ENCODE peak calls at places on chromosomes 4 and X, in eight cellular contexts. One of them, this sample, is unnamed.

GRCh38 chr4:6658635-6659075 is 18.2 kb downstream of the MRFAP1 start:
- DNase-seq in ovary: peak; percentile 76
- DNase-seq in suprapubic skin: peak; percentile 78
- DNase-seq in prostate gland: no peak
- DNase-seq in A549: no peak
- DNase-seq in breast epithelium: peak; percentile 56
- DNase-seq in gastrocnemius medialis: no peak
- DNase-seq in transverse colon: peak; percentile 28
- DNase-seq in this sample: peak; percentile 51

GRCh38 chr4:40099010-40099409 is 42.4 kb downstream of the N4BP2 start:
- DNase-seq in gastrocnemius medialis: no peak
- DNase-seq in ovary: no peak
- DNase-seq in suprapubic skin: no peak
- DNase-seq in A549: no peak
- DNase-seq in breast epithelium: no peak
- DNase-seq in prostate gland: no peak
- DNase-seq in transverse colon: no peak
- DNase-seq in this sample: no peak

GRCh38 chr4:90357117-90357710 is 230.0 kb downstream of the CCSER1 start:
- DNase-seq in prostate gland: no peak
- DNase-seq in breast epithelium: no peak
- DNase-seq in suprapubic skin: no peak
- DNase-seq in gastrocnemius medialis: no peak
- DNase-seq in ovary: no peak
- DNase-seq in transverse colon: no peak
- DNase-seq in A549: peak; percentile 3
- DNase-seq in this sample: no peak

GRCh38 chrX:70592091-70592490 is 147.5 kb downstream of the DLG3 start:
- DNase-seq in transverse colon: no peak
- DNase-seq in breast epithelium: no peak
- DNase-seq in prostate gland: no peak
- DNase-seq in gastrocnemius medialis: no peak
- DNase-seq in suprapubic skin: no peak
- DNase-seq in A549: peak; percentile 14
- DNase-seq in ovary: no peak
- DNase-seq in this sample: peak; percentile 3

GRCh38 chr4:108527729-108528128 is 92.6 kb upstream of the RPL34 start:
- DNase-seq in prostate gland: no peak
- DNase-seq in suprapubic skin: no peak
- DNase-seq in gastrocnemius medialis: no peak
- DNase-seq in A549: no peak
- DNase-seq in breast epithelium: no peak
- DNase-seq in transverse colon: no peak
- DNase-seq in ovary: no peak
- DNase-seq in this sample: no peak

GRCh38 chr4:146495277-146495676 is 26.5 kb downstream of the SLC10A7 start:
- DNase-seq in gastrocnemius medialis: no peak
- DNase-seq in prostate gland: no peak
- DNase-seq in breast epithelium: no peak
- DNase-seq in suprapubic skin: no peak
- DNase-seq in transverse colon: no peak
- DNase-seq in A549: no peak
- DNase-seq in ovary: no peak
- DNase-seq in this sample: no peak

GRCh38 chr4:1216869-1217294 is 32.0 kb downstream of the CTBP1 start:
- DNase-seq in gastrocnemius medialis: no peak
- DNase-seq in prostate gland: no peak
- DNase-seq in breast epithelium: no peak
- DNase-seq in A549: no peak
- DNase-seq in suprapubic skin: no peak
- DNase-seq in transverse colon: peak; percentile 63
- DNase-seq in ovary: no peak
- DNase-seq in this sample: no peak

GRCh38 chrX:54891573-54891972 is 29.1 kb upstream of the TRO start:
- DNase-seq in transverse colon: peak; percentile 19
- DNase-seq in breast epithelium: no peak
- DNase-seq in ovary: no peak
- DNase-seq in gastrocnemius medialis: no peak
- DNase-seq in prostate gland: peak; percentile 8
- DNase-seq in A549: peak; percentile 1
- DNase-seq in suprapubic skin: no peak
- DNase-seq in this sample: peak; percentile 21

GRCh38 chr4:8895295-8895694 is 23.7 kb upstream of the HMX1 start:
- DNase-seq in prostate gland: no peak
- DNase-seq in breast epithelium: no peak
- DNase-seq in ovary: no peak
- DNase-seq in transverse colon: no peak
- DNase-seq in suprapubic skin: no peak
- DNase-seq in gastrocnemius medialis: no peak
- DNase-seq in A549: no peak
- DNase-seq in this sample: no peak

GRCh38 chrX:107485019-107485418 is 35.6 kb downstream of the FRMPD3 start:
- DNase-seq in gastrocnemius medialis: no peak
- DNase-seq in transverse colon: no peak
- DNase-seq in suprapubic skin: no peak
- DNase-seq in ovary: no peak
- DNase-seq in prostate gland: no peak
- DNase-seq in A549: no peak
- DNase-seq in breast epithelium: no peak
- DNase-seq in this sample: no peak

GRCh38 chr4:13322681-13323101 is 161.4 kb downstream of the RAB28 start:
- DNase-seq in prostate gland: no peak
- DNase-seq in gastrocnemius medialis: no peak
- DNase-seq in transverse colon: no peak
- DNase-seq in suprapubic skin: no peak
- DNase-seq in A549: no peak
- DNase-seq in ovary: no peak
- DNase-seq in breast epithelium: no peak
- DNase-seq in this sample: no peak

GRCh38 chrX:47224896-47225290 is 6.4 kb downstream of the CDK16 start:
- DNase-seq in gastrocnemius medialis: no peak
- DNase-seq in prostate gland: no peak
- DNase-seq in suprapubic skin: no peak
- DNase-seq in breast epithelium: no peak
- DNase-seq in ovary: peak; percentile 21
- DNase-seq in A549: no peak
- DNase-seq in transverse colon: no peak
- DNase-seq in this sample: no peak

GRCh38 chr4:7458066-7458425 is 23.3 kb upstream of the PSAPL1 start:
- DNase-seq in ovary: no peak
- DNase-seq in breast epithelium: no peak
- DNase-seq in prostate gland: no peak
- DNase-seq in transverse colon: no peak
- DNase-seq in gastrocnemius medialis: no peak
- DNase-seq in A549: no peak
- DNase-seq in suprapubic skin: no peak
- DNase-seq in this sample: no peak

GRCh38 chr4:6885953-6886557 is 23.6 kb upstream of the TBC1D14 start:
- DNase-seq in breast epithelium: no peak
- DNase-seq in A549: no peak
- DNase-seq in gastrocnemius medialis: peak; percentile 73
- DNase-seq in suprapubic skin: no peak
- DNase-seq in prostate gland: no peak
- DNase-seq in ovary: no peak
- DNase-seq in transverse colon: no peak
- DNase-seq in this sample: peak; percentile 80

GRCh38 chr4:1496116-1496642 is 89.9 kb upstream of the NKX1-1 start:
- DNase-seq in gastrocnemius medialis: no peak
- DNase-seq in suprapubic skin: peak; percentile 63
- DNase-seq in ovary: peak; percentile 13
- DNase-seq in transverse colon: no peak
- DNase-seq in breast epithelium: no peak
- DNase-seq in A549: no peak
- DNase-seq in prostate gland: no peak
- DNase-seq in this sample: no peak

GRCh38 chr4:35166437-35166836 is 1077.9 kb downstream of the ARAP2 start:
- DNase-seq in suprapubic skin: no peak
- DNase-seq in A549: no peak
- DNase-seq in transverse colon: no peak
- DNase-seq in gastrocnemius medialis: no peak
- DNase-seq in prostate gland: no peak
- DNase-seq in ovary: no peak
- DNase-seq in breast epithelium: no peak
- DNase-seq in this sample: no peak

GRCh38 chr4:3045500-3045850 is 28.9 kb downstream of the HTT-AS start:
- DNase-seq in A549: no peak
- DNase-seq in transverse colon: peak; percentile 63
- DNase-seq in suprapubic skin: no peak
- DNase-seq in breast epithelium: no peak
- DNase-seq in gastrocnemius medialis: no peak
- DNase-seq in prostate gland: no peak
- DNase-seq in ovary: no peak
- DNase-seq in this sample: no peak

GRCh38 chrX:120309873-120310730 is 1.2 kb downstream of the TMEM255A start:
- DNase-seq in ovary: peak; percentile 60
- DNase-seq in A549: peak; percentile 22
- DNase-seq in breast epithelium: no peak
- DNase-seq in transverse colon: no peak
- DNase-seq in prostate gland: no peak
- DNase-seq in gastrocnemius medialis: no peak
- DNase-seq in suprapubic skin: no peak
- DNase-seq in this sample: no peak

GRCh38 chrX:103626855-103627254 is 1.9 kb upstream of the TCEAL1 start:
- DNase-seq in ovary: no peak
- DNase-seq in gastrocnemius medialis: no peak
- DNase-seq in prostate gland: no peak
- DNase-seq in breast epithelium: no peak
- DNase-seq in suprapubic skin: no peak
- DNase-seq in A549: no peak
- DNase-seq in transverse colon: no peak
- DNase-seq in this sample: no peak

GRCh38 chrX:34638116-34638515 is 19.0 kb downstream of the TMEM47 start:
- DNase-seq in breast epithelium: no peak
- DNase-seq in suprapubic skin: no peak
- DNase-seq in gastrocnemius medialis: no peak
- DNase-seq in ovary: no peak
- DNase-seq in transverse colon: no peak
- DNase-seq in prostate gland: peak; percentile 4
- DNase-seq in A549: peak; percentile 1
- DNase-seq in this sample: no peak

GRCh38 chr4:76898949-76899640 is 1.2 kb upstream of the SOWAHB start:
- DNase-seq in prostate gland: no peak
- DNase-seq in A549: no peak
- DNase-seq in suprapubic skin: no peak
- DNase-seq in breast epithelium: no peak
- DNase-seq in transverse colon: no peak
- DNase-seq in gastrocnemius medialis: no peak
- DNase-seq in ovary: no peak
- DNase-seq in this sample: no peak

GRCh38 chr4:76896048-76896447 is 1.9 kb downstream of the SOWAHB start:
- DNase-seq in suprapubic skin: no peak
- DNase-seq in breast epithelium: no peak
- DNase-seq in transverse colon: no peak
- DNase-seq in ovary: no peak
- DNase-seq in A549: no peak
- DNase-seq in prostate gland: no peak
- DNase-seq in gastrocnemius medialis: no peak
- DNase-seq in this sample: no peak

GRCh38 chr4:76896731-76897521 is 1.0 kb downstream of the SOWAHB start:
- DNase-seq in prostate gland: peak; percentile 45
- DNase-seq in A549: peak; percentile 19
- DNase-seq in transverse colon: peak; percentile 58
- DNase-seq in ovary: peak; percentile 44
- DNase-seq in breast epithelium: peak; percentile 54
- DNase-seq in gastrocnemius medialis: no peak
- DNase-seq in suprapubic skin: no peak
- DNase-seq in this sample: no peak

GRCh38 chr4:76898385-76898692 is 395 bp upstream of the SOWAHB start:
- DNase-seq in prostate gland: no peak
- DNase-seq in suprapubic skin: no peak
- DNase-seq in A549: no peak
- DNase-seq in transverse colon: no peak
- DNase-seq in ovary: no peak
- DNase-seq in gastrocnemius medialis: no peak
- DNase-seq in breast epithelium: no peak
- DNase-seq in this sample: no peak

GRCh38 chr4:76897522-76898384 is at the start of gene SOWAHB:
- DNase-seq in transverse colon: peak; percentile 93
- DNase-seq in A549: peak; percentile 10
- DNase-seq in ovary: peak; percentile 36
- DNase-seq in prostate gland: peak; percentile 70
- DNase-seq in breast epithelium: peak; percentile 84
- DNase-seq in gastrocnemius medialis: no peak
- DNase-seq in suprapubic skin: peak; percentile 79
- DNase-seq in this sample: peak; percentile 45
- TF ChIP-seq POLR2A in transverse colon: peak; percentile 91
- TF ChIP-seq POLR2A in A549: no peak
- TF ChIP-seq POLR2A in ovary: no peak
- TF ChIP-seq POLR2A in prostate gland: peak; percentile 77
- TF ChIP-seq POLR2A in breast epithelium: no peak
- TF ChIP-seq POLR2A in gastrocnemius medialis: no peak
- TF ChIP-seq POLR2A in suprapubic skin: no peak
- TF ChIP-seq POLR2A in this sample: no peak

GRCh38 chr4:168995537-168996295 is 14.3 kb downstream of the CBR4 start:
- DNase-seq in breast epithelium: no peak
- DNase-seq in ovary: no peak
- DNase-seq in gastrocnemius medialis: no peak
- DNase-seq in suprapubic skin: no peak
- DNase-seq in prostate gland: no peak
- DNase-seq in transverse colon: no peak
- DNase-seq in A549: no peak
- DNase-seq in this sample: no peak
- TF ChIP-seq CTCF in breast epithelium: peak; percentile 26
- TF ChIP-seq CTCF in ovary: peak; percentile 28
- TF ChIP-seq CTCF in gastrocnemius medialis: no peak
- TF ChIP-seq CTCF in suprapubic skin: no peak
- TF ChIP-seq CTCF in prostate gland: peak; percentile 40
- TF ChIP-seq CTCF in transverse colon: no peak
- TF ChIP-seq CTCF in A549: peak; percentile 34
- TF ChIP-seq CTCF in this sample: peak; percentile 8

DNA sequence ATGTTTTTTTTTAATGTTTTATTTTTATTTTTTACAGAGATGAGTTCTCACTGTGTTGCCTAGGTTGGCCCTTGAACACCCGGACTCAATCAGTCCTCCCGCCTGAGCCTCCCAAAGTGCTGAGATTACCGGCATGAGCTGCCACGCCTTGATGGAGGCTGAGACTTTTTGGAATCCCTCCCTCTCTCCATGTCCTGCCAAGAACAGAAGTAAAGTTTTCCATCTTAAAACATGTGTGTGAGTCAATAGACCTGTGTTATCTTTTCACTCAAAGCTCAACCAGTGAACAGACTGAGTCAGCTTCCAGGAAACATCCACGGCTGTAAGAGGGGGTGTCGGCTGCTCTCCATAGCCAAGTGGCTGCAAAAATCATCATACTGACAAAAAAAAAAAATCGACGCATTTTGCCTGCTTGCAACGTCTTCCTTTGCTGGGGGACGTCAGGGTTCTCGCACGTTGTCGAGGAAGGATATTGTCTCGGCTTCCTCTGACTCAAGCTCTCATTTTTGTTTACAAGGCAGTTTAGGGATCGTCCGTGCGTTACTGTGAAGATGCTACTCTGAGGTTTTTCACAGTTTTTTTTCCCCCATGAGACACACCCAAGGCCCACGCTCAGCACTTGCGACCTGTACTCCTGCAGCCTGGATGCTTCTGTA is 10.0 kb upstream of the ASMTL start:
- DNase-seq in gastrocnemius medialis: no peak
- DNase-seq in suprapubic skin: peak; percentile 50
- DNase-seq in breast epithelium: no peak
- DNase-seq in transverse colon: no peak
- DNase-seq in prostate gland: no peak
- DNase-seq in A549: no peak
- DNase-seq in ovary: no peak
- DNase-seq in this sample: peak; percentile 41
- H3K4me1 ChIP-seq in gastrocnemius medialis: no peaks in the 10 kb centered on the region
- H3K4me1 ChIP-seq in suprapubic skin: no peaks in the 10 kb centered on the region
- H3K4me1 ChIP-seq in breast epithelium: no peaks in the 10 kb centered on the region
- H3K4me1 ChIP-seq in transverse colon: no peaks in the 10 kb centered on the region
- H3K4me1 ChIP-seq in prostate gland: no peaks in the 10 kb centered on the region
- H3K4me1 ChIP-seq in A549: peaks cover 10% of the 10 kb centered on the region
- H3K4me1 ChIP-seq in ovary: no peaks in the 10 kb centered on the region
- H3K4me1 ChIP-seq in this sample: no peaks in the 10 kb centered on the region

GRCh38 chrX:48597353-48598264 is at the start of gene WDR13:
- DNase-seq in breast epithelium: peak; percentile 88
- DNase-seq in prostate gland: peak; percentile 86
- DNase-seq in A549: peak; percentile 88
- DNase-seq in suprapubic skin: peak; percentile 92
- DNase-seq in ovary: peak; percentile 95
- DNase-seq in gastrocnemius medialis: peak; percentile 82
- DNase-seq in transverse colon: peak; percentile 94
- DNase-seq in this sample: peak; percentile 94
- TF ChIP-seq POLR2A in breast epithelium: no peak
- TF ChIP-seq POLR2A in prostate gland: peak; percentile 58
- TF ChIP-seq POLR2A in A549: peak; percentile 86
- TF ChIP-seq POLR2A in suprapubic skin: no peak
- TF ChIP-seq POLR2A in ovary: peak; percentile 72
- TF ChIP-seq POLR2A in gastrocnemius medialis: peak; percentile 56
- TF ChIP-seq POLR2A in transverse colon: peak; percentile 75
- TF ChIP-seq POLR2A in this sample: peak; percentile 58